ENCODE peak calls at places on chromosomes 6 and 20, in seven cellular contexts. A is effector memory CD4-positive, alpha-beta T cell; W is retina; O is stimulated activated CD4-positive, alpha-beta T cell treated with anti-CD3 and anti-CD28 coated beads, Interleukin-1b, Interleukin-23, amount 100 ng/mL, for 24 hours; T is kidney epithelial cell; U is AG08395; L is activated naive CD8-positive, alpha-beta T cell treated with anti-CD3 and anti-CD28 coated beads, Interleukin-2, amount 10 ng/mL, durations not matched to agents 7 days and 5 days. D is an unnamed sample.

GRCh38 chr20:63522091-63522868 is 1.7 kb downstream of the PPDPF start:
- DNase-seq in A (no peak), W (peak), O (no peak), T (no peak), U (no peak), L (no peak), D (no peak)

GRCh38 chr6:124099520-124099919 is 295.9 kb downstream of the NKAIN2 start:
- DNase-seq in A (no peak), W (no peak), O (no peak), T (no peak), U (no peak), L (no peak), D (no peak)

GRCh38 chr6:162421004-162421403 is 306.6 kb downstream of the PRKN start:
- DNase-seq in A (no peak), W (no peak), O (no peak), T (no peak), U (no peak), L (no peak), D (no peak)

GRCh38 chr6:156791261-156791850 is 14.2 kb downstream of the ARID1B start:
- DNase-seq in A (no peak), W (peak), O (no peak), T (no peak), U (no peak), L (no peak), D (peak)

GRCh38 chr20:37254114-37254878 is 7.3 kb downstream of the GHRH start:
- DNase-seq in A (no peak), W (no peak), O (no peak), T (no peak), U (no peak), L (no peak), D (no peak)

GRCh38 chr6:36132221-36132895 is 2.0 kb downstream of the MAPK13 start:
- DNase-seq in A (no peak), W (no peak), O (no peak), T (no peak), U (no peak), L (no peak), D (no peak)

GRCh38 chr20:63895202-63895885 is 418 bp downstream of the DNAJC5 start:
- DNase-seq in A (no peak), W (no peak), O (no peak), T (no peak), U (no peak), L (no peak), D (no peak)

GRCh38 chr6:6458166-6458565 is 130.4 kb upstream of the LY86 start:
- DNase-seq in A (no peak), W (no peak), O (no peak), T (no peak), U (no peak), L (no peak), D (no peak)

GRCh38 chr6:140979642-140980091 is 1153.1 kb upstream of the GJE1 start:
- DNase-seq in A (no peak), W (no peak), O (no peak), T (peak), U (peak), L (no peak), D (peak)

D was measured in AG10803.